ENCODE peak calls at places on chromosomes 11 and 22, in six cellular contexts. One of them, this sample, is unnamed.

GRCh38 chr22:48083502-48083901 is 1321.1 kb downstream of the TBC1D22A start:
- DNase-seq in H54: no peak
- DNase-seq in stimulated activated CD4-positive, alpha-beta T cell treated with anti-CD3 and anti-CD28 coated beads, Interleukin-1b, Interleukin-23, amount 100 ng/mL, for 24 hours: no peak
- DNase-seq in Caco-2: no peak
- DNase-seq in T follicular helper cell: no peak
- DNase-seq in heart right ventricle: no peak
- DNase-seq in this sample: no peak

GRCh38 chr11:17533341-17533740 is 10.9 kb downstream of the USH1C start:
- DNase-seq in H54: no peak
- DNase-seq in stimulated activated CD4-positive, alpha-beta T cell treated with anti-CD3 and anti-CD28 coated beads, Interleukin-1b, Interleukin-23, amount 100 ng/mL, for 24 hours: no peak
- DNase-seq in Caco-2: no peak
- DNase-seq in T follicular helper cell: no peak
- DNase-seq in heart right ventricle: no peak
- DNase-seq in this sample: no peak

GRCh38 chr11:72821920-72822799 is 7.9 kb downstream of the ATG16L2 start:
- DNase-seq in H54: peak; percentile 47
- DNase-seq in stimulated activated CD4-positive, alpha-beta T cell treated with anti-CD3 and anti-CD28 coated beads, Interleukin-1b, Interleukin-23, amount 100 ng/mL, for 24 hours: peak; percentile 68
- DNase-seq in Caco-2: peak; percentile 99
- DNase-seq in T follicular helper cell: peak; percentile 82
- DNase-seq in heart right ventricle: peak; percentile 93
- DNase-seq in this sample: peak; percentile 88

GRCh38 chr11:110777765-110778164 is 65.5 kb upstream of the ARHGAP20 start:
- DNase-seq in H54: no peak
- DNase-seq in stimulated activated CD4-positive, alpha-beta T cell treated with anti-CD3 and anti-CD28 coated beads, Interleukin-1b, Interleukin-23, amount 100 ng/mL, for 24 hours: no peak
- DNase-seq in Caco-2: no peak
- DNase-seq in T follicular helper cell: no peak
- DNase-seq in heart right ventricle: no peak
- DNase-seq in this sample: no peak

GRCh38 chr11:34050536-34050935 is 995 bp upstream of the CAPRIN1 start:
- DNase-seq in H54: no peak
- DNase-seq in stimulated activated CD4-positive, alpha-beta T cell treated with anti-CD3 and anti-CD28 coated beads, Interleukin-1b, Interleukin-23, amount 100 ng/mL, for 24 hours: no peak
- DNase-seq in Caco-2: no peak
- DNase-seq in T follicular helper cell: no peak
- DNase-seq in heart right ventricle: no peak
- DNase-seq in this sample: no peak

GRCh38 chr22:46830001-46830715 is 67.7 kb downstream of the TBC1D22A start:
- DNase-seq in H54: peak; percentile 33
- DNase-seq in stimulated activated CD4-positive, alpha-beta T cell treated with anti-CD3 and anti-CD28 coated beads, Interleukin-1b, Interleukin-23, amount 100 ng/mL, for 24 hours: no peak
- DNase-seq in Caco-2: no peak
- DNase-seq in T follicular helper cell: no peak
- DNase-seq in heart right ventricle: peak; percentile 59
- DNase-seq in this sample: no peak

GRCh38 chr11:21883354-21883753 is 309.5 kb upstream of the ANO5 start:
- DNase-seq in H54: no peak
- DNase-seq in stimulated activated CD4-positive, alpha-beta T cell treated with anti-CD3 and anti-CD28 coated beads, Interleukin-1b, Interleukin-23, amount 100 ng/mL, for 24 hours: no peak
- DNase-seq in Caco-2: no peak
- DNase-seq in T follicular helper cell: no peak
- DNase-seq in heart right ventricle: no peak
- DNase-seq in this sample: no peak

GRCh38 chr11:208917-209260 is 1.4 kb downstream of the RIC8A start:
- DNase-seq in H54: no peak
- DNase-seq in stimulated activated CD4-positive, alpha-beta T cell treated with anti-CD3 and anti-CD28 coated beads, Interleukin-1b, Interleukin-23, amount 100 ng/mL, for 24 hours: no peak
- DNase-seq in Caco-2: no peak
- DNase-seq in T follicular helper cell: no peak
- DNase-seq in heart right ventricle: no peak
- DNase-seq in this sample: no peak

GRCh38 chr11:116109228-116109627 is 605.0 kb upstream of the CADM1 start:
- DNase-seq in H54: peak; percentile 59
- DNase-seq in stimulated activated CD4-positive, alpha-beta T cell treated with anti-CD3 and anti-CD28 coated beads, Interleukin-1b, Interleukin-23, amount 100 ng/mL, for 24 hours: no peak
- DNase-seq in Caco-2: no peak
- DNase-seq in T follicular helper cell: no peak
- DNase-seq in heart right ventricle: no peak
- DNase-seq in this sample: no peak

GRCh38 chr22:24952837-24953293 is 349 bp downstream of the KIAA1671 start:
- DNase-seq in H54: peak; percentile 70
- DNase-seq in stimulated activated CD4-positive, alpha-beta T cell treated with anti-CD3 and anti-CD28 coated beads, Interleukin-1b, Interleukin-23, amount 100 ng/mL, for 24 hours: no peak
- DNase-seq in Caco-2: peak; percentile 79
- DNase-seq in T follicular helper cell: no peak
- DNase-seq in heart right ventricle: peak; percentile 52
- DNase-seq in this sample: peak; percentile 29

GRCh38 chr22:41863472-41863871 is 30.6 kb downstream of the SREBF2 start:
- DNase-seq in H54: no peak
- DNase-seq in stimulated activated CD4-positive, alpha-beta T cell treated with anti-CD3 and anti-CD28 coated beads, Interleukin-1b, Interleukin-23, amount 100 ng/mL, for 24 hours: no peak
- DNase-seq in Caco-2: no peak
- DNase-seq in T follicular helper cell: no peak
- DNase-seq in heart right ventricle: no peak
- DNase-seq in this sample: no peak

GRCh38 chr22:35301370-35301874 is 1.7 kb downstream of the TOM1 start:
- DNase-seq in H54: no peak
- DNase-seq in stimulated activated CD4-positive, alpha-beta T cell treated with anti-CD3 and anti-CD28 coated beads, Interleukin-1b, Interleukin-23, amount 100 ng/mL, for 24 hours: no peak
- DNase-seq in Caco-2: peak; percentile 87
- DNase-seq in T follicular helper cell: no peak
- DNase-seq in heart right ventricle: no peak
- DNase-seq in this sample: peak; percentile 85

GRCh38 chr11:12066799-12067508 is 43.4 kb upstream of the MICAL2 start:
- DNase-seq in H54: no peak
- DNase-seq in stimulated activated CD4-positive, alpha-beta T cell treated with anti-CD3 and anti-CD28 coated beads, Interleukin-1b, Interleukin-23, amount 100 ng/mL, for 24 hours: no peak
- DNase-seq in Caco-2: peak; percentile 76
- DNase-seq in T follicular helper cell: no peak
- DNase-seq in heart right ventricle: no peak
- DNase-seq in this sample: peak; percentile 80

GRCh38 chr22:46023558-46023981 is 46.6 kb upstream of the WNT7B start:
- DNase-seq in H54: no peak
- DNase-seq in stimulated activated CD4-positive, alpha-beta T cell treated with anti-CD3 and anti-CD28 coated beads, Interleukin-1b, Interleukin-23, amount 100 ng/mL, for 24 hours: no peak
- DNase-seq in Caco-2: no peak
- DNase-seq in T follicular helper cell: no peak
- DNase-seq in heart right ventricle: no peak
- DNase-seq in this sample: no peak

GRCh38 chr11:112797653-112798293 is 163.4 kb upstream of the NCAM1 start:
- DNase-seq in H54: no peak
- DNase-seq in stimulated activated CD4-positive, alpha-beta T cell treated with anti-CD3 and anti-CD28 coated beads, Interleukin-1b, Interleukin-23, amount 100 ng/mL, for 24 hours: no peak
- DNase-seq in Caco-2: peak; percentile 48
- DNase-seq in T follicular helper cell: no peak
- DNase-seq in heart right ventricle: no peak
- DNase-seq in this sample: no peak

GRCh38 chr11:18617688-18618340 is 16.3 kb downstream of the SPTY2D1 start:
- DNase-seq in H54: no peak
- DNase-seq in stimulated activated CD4-positive, alpha-beta T cell treated with anti-CD3 and anti-CD28 coated beads, Interleukin-1b, Interleukin-23, amount 100 ng/mL, for 24 hours: no peak
- DNase-seq in Caco-2: no peak
- DNase-seq in T follicular helper cell: no peak
- DNase-seq in heart right ventricle: no peak
- DNase-seq in this sample: no peak

GRCh38 chr11:95228081-95228859 is 2.7 kb downstream of the SESN3 start:
- DNase-seq in H54: no peak
- DNase-seq in stimulated activated CD4-positive, alpha-beta T cell treated with anti-CD3 and anti-CD28 coated beads, Interleukin-1b, Interleukin-23, amount 100 ng/mL, for 24 hours: no peak
- DNase-seq in Caco-2: no peak
- DNase-seq in T follicular helper cell: no peak
- DNase-seq in heart right ventricle: no peak
- DNase-seq in this sample: no peak

GRCh38 chr22:31944700-31945477 is 554 bp downstream of the YWHAH start:
- DNase-seq in H54: peak; percentile 17
- DNase-seq in stimulated activated CD4-positive, alpha-beta T cell treated with anti-CD3 and anti-CD28 coated beads, Interleukin-1b, Interleukin-23, amount 100 ng/mL, for 24 hours: peak; percentile 29
- DNase-seq in Caco-2: peak; percentile 59
- DNase-seq in T follicular helper cell: peak; percentile 12
- DNase-seq in heart right ventricle: peak; percentile 73
- DNase-seq in this sample: no peak

GRCh38 chr11:101686514-101686913 is 102.7 kb upstream of the TRPC6 start:
- DNase-seq in H54: no peak
- DNase-seq in stimulated activated CD4-positive, alpha-beta T cell treated with anti-CD3 and anti-CD28 coated beads, Interleukin-1b, Interleukin-23, amount 100 ng/mL, for 24 hours: no peak
- DNase-seq in Caco-2: no peak
- DNase-seq in T follicular helper cell: no peak
- DNase-seq in heart right ventricle: no peak
- DNase-seq in this sample: no peak

GRCh38 chr22:25386538-25386884 is 167.1 kb downstream of the CRYBB2 start:
- DNase-seq in H54: no peak
- DNase-seq in stimulated activated CD4-positive, alpha-beta T cell treated with anti-CD3 and anti-CD28 coated beads, Interleukin-1b, Interleukin-23, amount 100 ng/mL, for 24 hours: no peak
- DNase-seq in Caco-2: no peak
- DNase-seq in T follicular helper cell: no peak
- DNase-seq in heart right ventricle: no peak
- DNase-seq in this sample: no peak

GRCh38 chr11:73470036-73470624 is 93.9 kb downstream of the RELT start:
- DNase-seq in H54: no peak
- DNase-seq in stimulated activated CD4-positive, alpha-beta T cell treated with anti-CD3 and anti-CD28 coated beads, Interleukin-1b, Interleukin-23, amount 100 ng/mL, for 24 hours: no peak
- DNase-seq in Caco-2: no peak
- DNase-seq in T follicular helper cell: no peak
- DNase-seq in heart right ventricle: no peak
- DNase-seq in this sample: peak; percentile 23

GRCh38 chr11:19800714-19801519 is 88.3 kb downstream of the NAV2 start:
- DNase-seq in H54: no peak
- DNase-seq in stimulated activated CD4-positive, alpha-beta T cell treated with anti-CD3 and anti-CD28 coated beads, Interleukin-1b, Interleukin-23, amount 100 ng/mL, for 24 hours: no peak
- DNase-seq in Caco-2: peak; percentile 22
- DNase-seq in T follicular helper cell: no peak
- DNase-seq in heart right ventricle: no peak
- DNase-seq in this sample: no peak

GRCh38 chr11:78400116-78400515 is 17.5 kb downstream of the GAB2 start:
- DNase-seq in H54: no peak
- DNase-seq in stimulated activated CD4-positive, alpha-beta T cell treated with anti-CD3 and anti-CD28 coated beads, Interleukin-1b, Interleukin-23, amount 100 ng/mL, for 24 hours: no peak
- DNase-seq in Caco-2: no peak
- DNase-seq in T follicular helper cell: no peak
- DNase-seq in heart right ventricle: no peak
- DNase-seq in this sample: no peak

GRCh38 chr11:69614085-69614484 is 26.9 kb upstream of the CCND1 start:
- DNase-seq in H54: no peak
- DNase-seq in stimulated activated CD4-positive, alpha-beta T cell treated with anti-CD3 and anti-CD28 coated beads, Interleukin-1b, Interleukin-23, amount 100 ng/mL, for 24 hours: no peak
- DNase-seq in Caco-2: no peak
- DNase-seq in T follicular helper cell: no peak
- DNase-seq in heart right ventricle: no peak
- DNase-seq in this sample: no peak

GRCh38 chr11:70521475-70522260 is 123.3 kb downstream of the CTTN start:
- DNase-seq in H54: no peak
- DNase-seq in stimulated activated CD4-positive, alpha-beta T cell treated with anti-CD3 and anti-CD28 coated beads, Interleukin-1b, Interleukin-23, amount 100 ng/mL, for 24 hours: no peak
- DNase-seq in Caco-2: no peak
- DNase-seq in T follicular helper cell: no peak
- DNase-seq in heart right ventricle: no peak
- DNase-seq in this sample: no peak

GRCh38 chr11:13012037-13012693 is 3.0 kb downstream of the RASSF10 start:
- DNase-seq in H54: no peak
- DNase-seq in stimulated activated CD4-positive, alpha-beta T cell treated with anti-CD3 and anti-CD28 coated beads, Interleukin-1b, Interleukin-23, amount 100 ng/mL, for 24 hours: no peak
- DNase-seq in Caco-2: no peak
- DNase-seq in T follicular helper cell: no peak
- DNase-seq in heart right ventricle: no peak
- DNase-seq in this sample: no peak

GRCh38 chr22:45240137-45240809 is 421 bp downstream of the KIAA0930 start:
- DNase-seq in H54: peak; percentile 45
- DNase-seq in stimulated activated CD4-positive, alpha-beta T cell treated with anti-CD3 and anti-CD28 coated beads, Interleukin-1b, Interleukin-23, amount 100 ng/mL, for 24 hours: peak; percentile 18
- DNase-seq in Caco-2: peak; percentile 20
- DNase-seq in T follicular helper cell: peak; percentile 14
- DNase-seq in heart right ventricle: peak; percentile 42
- DNase-seq in this sample: no peak

GRCh38 chr22:34490911-34491310 is 570.6 kb upstream of the LARGE1 start:
- DNase-seq in H54: no peak
- DNase-seq in stimulated activated CD4-positive, alpha-beta T cell treated with anti-CD3 and anti-CD28 coated beads, Interleukin-1b, Interleukin-23, amount 100 ng/mL, for 24 hours: no peak
- DNase-seq in Caco-2: no peak
- DNase-seq in T follicular helper cell: no peak
- DNase-seq in heart right ventricle: no peak
- DNase-seq in this sample: no peak

GRCh38 chr22:32511274-32511673 is 36.7 kb downstream of the FBXO7 start:
- DNase-seq in H54: no peak
- DNase-seq in stimulated activated CD4-positive, alpha-beta T cell treated with anti-CD3 and anti-CD28 coated beads, Interleukin-1b, Interleukin-23, amount 100 ng/mL, for 24 hours: no peak
- DNase-seq in Caco-2: no peak
- DNase-seq in T follicular helper cell: no peak
- DNase-seq in heart right ventricle: no peak
- DNase-seq in this sample: no peak

GRCh38 chr22:26302726-26303125 is 126.3 kb upstream of the ASPHD2 start:
- DNase-seq in H54: no peak
- DNase-seq in stimulated activated CD4-positive, alpha-beta T cell treated with anti-CD3 and anti-CD28 coated beads, Interleukin-1b, Interleukin-23, amount 100 ng/mL, for 24 hours: no peak
- DNase-seq in Caco-2: no peak
- DNase-seq in T follicular helper cell: no peak
- DNase-seq in heart right ventricle: no peak
- DNase-seq in this sample: no peak

GRCh38 chr11:66856496-66857233 is at the start of gene LRFN4:
- DNase-seq in H54: peak; percentile 70
- DNase-seq in stimulated activated CD4-positive, alpha-beta T cell treated with anti-CD3 and anti-CD28 coated beads, Interleukin-1b, Interleukin-23, amount 100 ng/mL, for 24 hours: peak; percentile 20
- DNase-seq in Caco-2: peak; percentile 76
- DNase-seq in T follicular helper cell: peak; percentile 26
- DNase-seq in heart right ventricle: peak; percentile 58
- DNase-seq in this sample: no peak

GRCh38 chr11:125312812-125313211 is 148.3 kb downstream of the PKNOX2 start:
- DNase-seq in H54: no peak
- DNase-seq in stimulated activated CD4-positive, alpha-beta T cell treated with anti-CD3 and anti-CD28 coated beads, Interleukin-1b, Interleukin-23, amount 100 ng/mL, for 24 hours: no peak
- DNase-seq in Caco-2: no peak
- DNase-seq in T follicular helper cell: no peak
- DNase-seq in heart right ventricle: no peak
- DNase-seq in this sample: no peak

GRCh38 chr22:46290843-46291785 is 5.6 kb upstream of the GTSE1 start:
- DNase-seq in H54: no peak
- DNase-seq in stimulated activated CD4-positive, alpha-beta T cell treated with anti-CD3 and anti-CD28 coated beads, Interleukin-1b, Interleukin-23, amount 100 ng/mL, for 24 hours: no peak
- DNase-seq in Caco-2: no peak
- DNase-seq in T follicular helper cell: no peak
- DNase-seq in heart right ventricle: no peak
- DNase-seq in this sample: no peak

GRCh38 chr11:93591247-93591898 is 48.2 kb upstream of the SMCO4 start:
- DNase-seq in H54: no peak
- DNase-seq in stimulated activated CD4-positive, alpha-beta T cell treated with anti-CD3 and anti-CD28 coated beads, Interleukin-1b, Interleukin-23, amount 100 ng/mL, for 24 hours: no peak
- DNase-seq in Caco-2: no peak
- DNase-seq in T follicular helper cell: no peak
- DNase-seq in heart right ventricle: no peak
- DNase-seq in this sample: no peak

GRCh38 chr11:58498464-58498863 is 9.4 kb downstream of the OR5B21 start:
- DNase-seq in H54: no peak
- DNase-seq in stimulated activated CD4-positive, alpha-beta T cell treated with anti-CD3 and anti-CD28 coated beads, Interleukin-1b, Interleukin-23, amount 100 ng/mL, for 24 hours: no peak
- DNase-seq in Caco-2: no peak
- DNase-seq in T follicular helper cell: no peak
- DNase-seq in heart right ventricle: no peak
- DNase-seq in this sample: no peak

This sample was measured in gastrocnemius medialis.